ENCODE peak calls at places on chromosomes 3 and 15, in five cellular contexts. B, I, K, S and L are unnamed samples.

GRCh38 chr15:94029495-94029894 is 201.9 kb upstream of the MCTP2 start:
- DNase-seq in B (no peak), I (no peak), K (no peak), S (no peak), L (no peak)

GRCh38 chr3:5133689-5134088 is 11.6 kb downstream of the ARL8B start:
- DNase-seq in B (no peak), I (no peak), K (no peak), S (no peak), L (no peak)

GRCh38 chr3:195181781-195182469 is 89.0 kb downstream of the XXYLT1 start:
- DNase-seq in B (no peak), I (no peak), K (no peak), S (peak), L (no peak)

GRCh38 chr3:100455841-100456550 is 36.4 kb upstream of the TMEM45A start:
- DNase-seq in B (no peak), I (peak), K (no peak), S (no peak), L (no peak)

GRCh38 chr3:171970301-171970788 is 69.0 kb upstream of the FNDC3B start:
- DNase-seq in B (no peak), I (no peak), K (no peak), S (peak), L (no peak)

GRCh38 chr15:38401101-38401500 is 52.8 kb upstream of the FAM98B start:
- DNase-seq in B (no peak), I (no peak), K (no peak), S (peak), L (no peak)

GRCh38 chr3:187828571-187829452 is 83.5 kb upstream of the BCL6 start:
- DNase-seq in B (no peak), I (no peak), K (no peak), S (no peak), L (peak)

GRCh38 chr3:15606434-15606891 is 4.9 kb downstream of the BTD start:
- DNase-seq in B (no peak), I (no peak), K (no peak), S (no peak), L (no peak)

GRCh38 chr3:141412936-141413354 is 44.6 kb downstream of the ZBTB38 start:
- DNase-seq in B (no peak), I (peak), K (no peak), S (peak), L (no peak)

GRCh38 chr3:113151475-113152031 is 59.8 kb upstream of the BOC start:
- DNase-seq in B (no peak), I (no peak), K (no peak), S (no peak), L (no peak)

GRCh38 chr3:127532561-127533203 is 57.9 kb downstream of the TPRA1 start:
- DNase-seq in B (no peak), I (no peak), K (no peak), S (no peak), L (no peak)

GRCh38 chr3:155979746-155980145 is 109.3 kb downstream of the GMPS start:
- DNase-seq in B (no peak), I (no peak), K (no peak), S (peak), L (no peak)

GRCh38 chr3:155981669-155982068 is 111.2 kb downstream of the GMPS start:
- DNase-seq in B (no peak), I (no peak), K (no peak), S (peak), L (no peak)

GRCh38 chr3:155984791-155985417 is 114.5 kb downstream of the GMPS start:
- DNase-seq in B (no peak), I (no peak), K (no peak), S (no peak), L (no peak)

GRCh38 chr3:155989536-155989935 is 119.1 kb downstream of the GMPS start:
- DNase-seq in B (no peak), I (no peak), K (no peak), S (no peak), L (no peak)

DNA sequence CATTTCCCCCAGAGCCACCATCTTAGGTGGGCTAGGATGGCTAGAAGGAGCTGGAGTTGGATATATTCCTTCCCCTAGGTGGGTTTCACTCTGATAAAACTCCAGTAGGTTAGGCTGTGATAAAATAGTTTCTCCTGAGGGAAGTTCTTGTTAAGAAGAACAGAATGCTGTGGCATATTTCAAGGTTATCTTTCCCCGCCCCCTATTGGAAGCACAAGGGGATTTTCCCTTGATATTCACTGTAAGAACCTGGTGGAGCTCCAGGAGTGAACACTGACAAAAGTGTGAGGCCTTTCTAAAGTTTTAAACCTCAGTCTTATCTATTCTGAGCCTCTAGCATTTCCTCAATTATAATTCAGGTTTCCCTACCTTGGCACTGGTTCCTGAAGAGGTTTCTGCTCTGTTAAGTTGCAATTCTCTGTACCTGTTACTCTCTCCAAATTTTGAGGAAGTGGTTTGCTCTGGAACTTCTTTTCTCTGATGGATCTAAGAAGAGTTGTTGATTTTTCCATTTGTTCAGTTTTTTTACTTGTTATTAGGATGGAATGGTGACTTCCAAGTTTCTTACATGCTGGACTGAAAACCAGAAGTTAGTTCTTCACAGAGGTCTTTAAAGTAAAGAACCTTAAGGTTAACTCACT is 113.5 kb downstream of the GMPS start:
- DNase-seq in B (no peak), I (no peak), K (no peak), S (no peak), L (no peak)
- TF ChIP-seq CTCF in B (no peak), I (no peak), K (no peak), S (no peak), L (no peak)

GRCh38 chr15:61992518-61992917 is 67.7 kb downstream of the VPS13C start:
- DNase-seq in B (no peak), I (no peak), K (no peak), S (no peak), L (no peak)

GRCh38 chr15:61996056-61996635 is 64.1 kb downstream of the VPS13C start:
- DNase-seq in B (no peak), I (no peak), K (no peak), S (no peak), L (peak)

GRCh38 chr15:61994216-61994615 is 66.0 kb downstream of the VPS13C start:
- DNase-seq in B (no peak), I (peak), K (no peak), S (peak), L (no peak)

DNA sequence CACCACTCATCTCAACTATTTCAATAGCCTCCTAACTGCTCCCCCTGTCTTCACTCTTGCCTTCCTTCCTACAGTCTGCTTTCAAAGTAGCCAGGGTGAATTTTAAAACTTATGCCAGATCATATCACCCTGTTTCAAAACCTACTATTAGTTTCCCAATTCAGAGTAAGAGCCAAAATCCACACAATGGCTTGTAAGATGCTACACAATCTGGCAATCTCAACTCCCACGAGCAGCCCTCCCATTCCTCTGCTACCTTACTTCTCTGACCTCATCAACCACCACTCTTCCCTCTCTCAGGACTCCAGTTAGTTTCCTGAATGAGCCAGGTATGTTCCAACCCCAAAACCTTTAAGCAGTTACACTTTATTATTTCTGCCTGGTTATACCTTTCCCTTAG is 62.5 kb downstream of the VPS13C start:
- DNase-seq in B (no peak), I (no peak), K (no peak), S (peak), L (no peak)
- TF ChIP-seq CTCF in B (no peak), I (no peak), K (no peak), S (peak), L (no peak)

DNA sequence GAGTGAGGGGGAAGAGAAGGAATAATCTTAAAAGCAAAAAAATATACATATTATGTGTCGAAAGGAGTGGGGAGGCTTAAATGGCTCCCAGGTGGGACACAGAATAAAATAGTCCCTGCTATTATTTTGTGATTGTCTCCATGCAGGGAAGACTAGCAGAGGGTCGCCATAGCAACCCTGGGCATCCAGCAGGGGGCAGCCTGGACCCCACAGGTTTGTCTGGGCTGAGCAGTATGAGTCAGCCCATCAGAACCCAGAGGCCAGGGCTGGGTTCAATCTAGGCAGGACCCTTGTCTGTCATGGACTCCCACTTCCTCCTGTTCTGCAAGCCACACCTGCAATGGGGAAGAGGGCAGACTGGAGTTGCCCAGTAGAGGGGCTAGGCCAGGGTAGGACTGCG is 17.6 kb upstream of the LINGO1 start:
- DNase-seq in B (no peak), I (no peak), K (peak), S (peak), L (no peak)
- TF ChIP-seq CTCF in B (no peak), I (peak), K (peak), S (peak), L (no peak)

GRCh38 chr3:40615110-40615915 is 90.6 kb downstream of the ZNF621 start:
- DNase-seq in B (no peak), I (no peak), K (no peak), S (no peak), L (no peak)
- TF ChIP-seq CTCF in B (no peak), I (no peak), K (no peak), S (no peak), L (no peak)

DNA sequence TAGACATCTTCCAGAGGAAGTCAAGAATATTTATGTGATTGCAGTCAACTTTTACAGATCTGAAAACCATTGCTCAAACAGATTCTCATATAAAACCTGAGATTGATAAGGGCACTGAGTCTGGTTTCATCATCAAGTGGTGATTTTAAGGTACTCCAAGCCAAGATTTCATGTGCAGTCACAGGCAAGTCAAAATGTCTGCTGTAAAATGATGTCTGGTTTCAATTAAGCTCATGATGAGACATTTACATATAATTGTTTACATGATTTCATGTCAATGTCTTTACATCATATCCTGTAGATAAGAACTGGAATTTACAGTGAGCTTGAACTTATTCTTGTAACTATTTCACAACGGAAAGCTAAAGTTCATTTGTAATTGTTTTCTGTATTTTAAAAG is 1215.5 kb downstream of the ROBO2 start:
- DNase-seq in B (no peak), I (peak), K (no peak), S (peak), L (no peak)
- TF ChIP-seq CTCF in B (no peak), I (no peak), K (no peak), S (no peak), L (no peak)

GRCh38 chr3:36403661-36404060 is 23.4 kb downstream of the STAC start:
- DNase-seq in B (no peak), I (no peak), K (no peak), S (peak), L (no peak)

GRCh38 chr3:36409862-36410261 is 29.6 kb downstream of the STAC start:
- DNase-seq in B (no peak), I (no peak), K (no peak), S (no peak), L (no peak)

GRCh38 chr3:36405193-36405592 is 24.9 kb downstream of the STAC start:
- DNase-seq in B (no peak), I (no peak), K (no peak), S (no peak), L (no peak)

DNA sequence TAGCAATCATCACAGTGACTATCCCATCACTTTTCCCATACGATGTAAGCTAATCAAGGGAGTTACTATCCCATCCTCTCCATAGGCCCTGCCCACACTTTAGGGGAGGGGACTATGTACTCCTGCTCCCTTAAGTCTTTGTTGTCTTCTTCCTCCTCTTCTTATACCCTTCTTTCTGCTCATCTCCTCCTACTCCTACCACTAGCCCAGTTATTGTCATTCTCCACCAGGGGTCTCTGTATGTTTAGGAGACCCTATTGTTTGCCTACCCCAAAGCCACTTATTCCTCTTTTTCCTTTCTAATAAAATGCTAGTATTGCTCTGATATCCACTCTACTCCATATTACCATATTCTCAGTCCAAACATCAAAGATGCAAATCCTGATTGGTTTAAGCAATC is 27.8 kb downstream of the STAC start:
- DNase-seq in B (no peak), I (no peak), K (no peak), S (peak), L (no peak)
- TF ChIP-seq CTCF in B (no peak), I (peak), K (no peak), S (no peak), L (no peak)